ENCODE peak calls at places on chromosomes 1 and 21, in six cellular contexts. O is GM12878, C is upper lobe of left lung, F is HCT116, L is HepG2, P is K562. T is an unnamed sample.

GRCh38 chr21:42683371-42684108 is 30.1 kb downstream of the PDE9A start:
- ATAC-seq in L (no peak), P (no peak), F (no peak), O (no peak), C (no peak), T (no peak)

GRCh38 chr1:40299366-40300248 is 17.5 kb downstream of the COL9A2 start:
- ATAC-seq in C (no peak), L (peak; percentile 12), O (peak; percentile 15), F (no peak), P (peak; percentile 20), T (no peak)

GRCh38 chr1:200316148-200316803 is 93.6 kb downstream of the ZNF281 start:
- ATAC-seq in L (no peak), F (no peak), O (no peak), P (no peak), C (no peak), T (no peak)

GRCh38 chr1:33316601-33317000 is 4.3 kb downstream of the A3GALT2 start:
- ATAC-seq in F (no peak), O (no peak), P (no peak), C (no peak), L (no peak), T (no peak)

GRCh38 chr1:204445860-204446412 is 34.3 kb upstream of the PPP1R15B start:
- ATAC-seq in F (peak; percentile 62), P (peak; percentile 87), L (peak; percentile 62), O (peak; percentile 66), C (no peak), T (no peak)

GRCh38 chr1:98975113-98975512 is 29.5 kb downstream of the PLPPR5 start:
- ATAC-seq in F (no peak), C (no peak), L (no peak), O (no peak), P (no peak), T (no peak)

GRCh38 chr1:229508823-229509337 is 739 bp upstream of the NUP133 start:
- ATAC-seq in P (peak; percentile 38), C (peak; percentile 16), F (no peak), O (peak; percentile 7), L (peak; percentile 37), T (no peak)

GRCh38 chr21:33682992-33683627 is 40.8 kb downstream of the ITSN1 start:
- ATAC-seq in C (no peak), F (peak; percentile 88), P (peak; percentile 52), O (no peak), L (no peak), T (peak; percentile 79)

GRCh38 chr1:228921473-228921872 is 186.2 kb downstream of the RHOU start:
- ATAC-seq in P (no peak), F (no peak), C (peak; percentile 75), O (no peak), L (no peak), T (no peak)

GRCh38 chr1:232012773-232013386 is 386.3 kb downstream of the DISC1 start:
- ATAC-seq in F (no peak), L (no peak), O (no peak), C (peak; percentile 76), P (no peak), T (peak; percentile 90)

GRCh38 chr1:93828437-93828756 is 50.6 kb downstream of the DNTTIP2 start:
- ATAC-seq in C (no peak), O (no peak), L (peak; percentile 46), P (no peak), F (no peak), T (no peak)

GRCh38 chr1:93824869-93825268 is 54.1 kb downstream of the DNTTIP2 start:
- ATAC-seq in L (no peak), F (no peak), C (no peak), O (no peak), P (no peak), T (no peak)

GRCh38 chr1:93827128-93827527 is 51.9 kb downstream of the DNTTIP2 start:
- ATAC-seq in P (no peak), F (no peak), C (no peak), O (no peak), L (peak; percentile 15), T (no peak)

GRCh38 chr1:93829061-93829460 is 49.9 kb downstream of the DNTTIP2 start:
- ATAC-seq in C (no peak), O (no peak), L (no peak), F (peak; percentile 47), P (no peak), T (no peak)

DNA sequence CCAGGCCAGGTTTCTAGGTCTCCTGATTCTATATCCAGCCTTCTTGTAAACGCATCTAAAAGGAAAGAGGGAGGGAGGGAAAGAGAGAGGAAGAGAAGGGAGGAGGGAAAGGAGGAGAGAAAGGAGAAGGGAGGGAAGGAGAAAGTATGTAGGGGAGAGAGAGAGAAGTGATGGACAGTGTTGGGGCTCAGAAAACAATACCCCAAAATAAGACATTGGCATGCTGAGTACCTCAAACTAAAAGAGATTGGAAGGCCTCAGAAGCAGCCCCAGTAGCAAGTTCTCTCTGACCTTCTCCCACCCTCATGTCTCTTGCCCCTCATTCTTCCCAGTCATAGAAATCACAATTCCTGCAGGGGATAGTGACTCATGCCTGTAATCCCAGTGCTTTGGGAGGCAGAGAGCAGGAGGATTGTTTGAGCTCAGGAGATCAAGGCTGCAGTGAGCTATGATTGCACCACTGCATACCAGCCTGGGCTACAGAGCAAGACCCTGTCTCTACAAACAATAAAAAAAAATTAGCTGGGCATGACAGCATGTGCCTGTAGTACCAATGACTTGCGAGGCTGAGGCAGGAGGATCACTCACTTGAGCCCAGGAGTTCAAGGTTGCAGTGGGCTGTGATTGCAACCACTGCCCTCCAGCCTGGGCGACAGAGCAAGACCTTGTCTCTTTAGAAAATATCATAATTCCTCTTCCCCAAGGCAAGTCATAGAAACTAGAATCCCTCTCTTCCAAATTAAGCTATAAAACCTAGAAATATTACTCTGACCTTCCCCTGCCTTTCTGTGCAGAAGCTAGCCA is 51.2 kb downstream of the DNTTIP2 start:
- ATAC-seq in O (no peak), C (no peak), L (peak; percentile 98), P (no peak), F (peak; percentile 63), T (no peak)
- TF ChIP-seq POLR2AphosphoS5 in O (no peak), C (no peak), L (no peak), P (no peak), F (no peak), T (no peak)

GRCh38 chr1:48807599-48808260 is 31.0 kb upstream of the BEND5 start:
- ATAC-seq in O (no peak), P (no peak), F (no peak), L (no peak), C (no peak), T (no peak)
- H3K27ac ChIP-seq in O (no peak overlapping the region), P (no peak overlapping the region), F (no peak overlapping the region), L (no peak overlapping the region), C (no peak overlapping the region), T (no peak overlapping the region)

GRCh38 chr1:18010945-18011344 is 96.7 kb upstream of the IGSF21 start:
- ATAC-seq in C (no peak), P (no peak), O (no peak), L (no peak), F (no peak), T (no peak)
- TF ChIP-seq POLR2A in C (no peak), P (no peak), O (no peak), L (no peak), F (no peak), T (no peak)

GRCh38 chr1:234918216-234918841 is 210.3 kb downstream of the TOMM20 start:
- ATAC-seq in P (no peak), F (no peak), O (no peak), C (no peak), L (no peak), T (peak; percentile 40)
- TF ChIP-seq POLR2AphosphoS5 in P (no peak), F (no peak), O (no peak), C (peak; percentile 32), L (no peak), T (peak; percentile 60)

GRCh38 chr1:75673399-75673798 is 51.1 kb upstream of the ACADM start:
- ATAC-seq in O (no peak), C (peak; percentile 57), P (peak; percentile 7), F (no peak), L (no peak), T (no peak)
- H3K27ac ChIP-seq in O (no peak overlapping the region), C (no peak overlapping the region), P (peak overlapping the region; percentile 91), F (no peak overlapping the region), L (peak overlapping the region; percentile 66), T (no peak overlapping the region)

GRCh38 chr1:115671176-115672062 is 29.6 kb downstream of the VANGL1 start:
- ATAC-seq in P (peak; percentile 52), L (peak; percentile 53), C (no peak), O (no peak), F (peak; percentile 85), T (no peak)
- TF ChIP-seq POLR2A in P (no peak), L (no peak), C (no peak), O (no peak), F (no peak), T (no peak)

GRCh38 chr1:58089898-58090535 is 456.5 kb downstream of the OMA1 start:
- ATAC-seq in F (no peak), O (no peak), L (peak; percentile 97), P (no peak), C (no peak), T (no peak)
- TF ChIP-seq POLR2AphosphoS5 in F (no peak), O (no peak), L (no peak), P (no peak), C (no peak), T (no peak)

GRCh38 chr1:10685196-10685850 is 111.1 kb downstream of the CASZ1 start:
- ATAC-seq in L (no peak), C (no peak), O (no peak), P (no peak), F (no peak), T (no peak)
- H3K27ac ChIP-seq in L (peak overlapping the region; percentile 90), C (peak overlapping the region; percentile 88), O (no peak overlapping the region), P (no peak overlapping the region), F (no peak overlapping the region), T (peak overlapping the region; percentile 89)

T was measured in gastroesophageal sphincter.